ENCODE peak calls at places on chromosome 22, in seven cellular contexts. I is hepatocyte; W is coronary artery; O is EL; L is CD8-positive, alpha-beta T cell; Y is left lobe of liver; B is stimulated activated CD4-positive, alpha-beta T cell treated with anti-CD3 and anti-CD28 coated beads, Interleukin-4, amount 100 ng/mL, for 48 hours. N is an unnamed sample.

GRCh38 chr22:19913337-19913936 is 28.1 kb upstream of the COMT start:
- DNase-seq in O (no peak), L (no peak), Y (no peak), W (no peak), I (no peak), B (no peak), N (no peak)

GRCh38 chr22:32661296-32661695 is 140.2 kb upstream of the TIMP3 start:
- DNase-seq in Y (no peak), O (peak; percentile 92), W (no peak), I (peak; percentile 24), B (no peak), L (no peak), N (peak; percentile 65)

GRCh38 chr22:18119409-18120110 is 9.0 kb downstream of the TUBA8 start:
- DNase-seq in O (no peak), W (no peak), Y (no peak), B (no peak), I (no peak), L (no peak), N (no peak)

GRCh38 chr22:23093090-23093788 is 22.9 kb downstream of the GNAZ start:
- DNase-seq in B (no peak), Y (no peak), O (no peak), W (no peak), I (no peak), L (no peak), N (no peak)

GRCh38 chr22:45631140-45631539 is 40.5 kb upstream of the ATXN10 start:
- DNase-seq in I (no peak), O (no peak), Y (no peak), B (no peak), L (no peak), W (no peak), N (peak; percentile 54)

GRCh38 chr22:17831527-17832251 is 57.4 kb upstream of the BID start:
- DNase-seq in I (no peak), Y (no peak), B (no peak), O (no peak), W (no peak), L (no peak), N (peak; percentile 42)

GRCh38 chr22:31923166-31923565 is 21.2 kb upstream of the YWHAH start:
- DNase-seq in Y (no peak), I (no peak), O (no peak), W (no peak), L (no peak), B (no peak), N (peak; percentile 74)

GRCh38 chr22:36727110-36727509 is 23.6 kb upstream of the CACNG2 start:
- DNase-seq in L (no peak), O (no peak), Y (peak; percentile 12), B (no peak), W (peak; percentile 45), I (no peak), N (no peak)

GRCh38 chr22:26134654-26135330 is 34.5 kb upstream of the SEZ6L start:
- DNase-seq in B (no peak), Y (no peak), W (no peak), I (peak; percentile 6), L (no peak), O (peak; percentile 4), N (no peak)

GRCh38 chr22:37156686-37157435 is 7.1 kb upstream of the IL2RB start:
- DNase-seq in W (no peak), I (no peak), L (no peak), Y (no peak), O (no peak), B (no peak), N (no peak)

GRCh38 chr22:46025973-46026906 is 49.3 kb upstream of the WNT7B start:
- DNase-seq in O (no peak), B (no peak), Y (peak; percentile 41), L (no peak), W (peak; percentile 70), I (no peak), N (peak; percentile 18)

GRCh38 chr22:46024136-46024840 is 47.3 kb upstream of the WNT7B start:
- DNase-seq in B (no peak), I (no peak), W (peak; percentile 59), L (no peak), O (no peak), Y (no peak), N (peak; percentile 43)

GRCh38 chr22:23117275-23117674 is 24.5 kb downstream of the RSPH14 start:
- DNase-seq in I (no peak), W (no peak), B (no peak), L (no peak), O (no peak), Y (no peak), N (no peak)

GRCh38 chr22:25726241-25726640 is 15.7 kb upstream of the MYO18B start:
- DNase-seq in W (no peak), Y (no peak), O (no peak), L (no peak), B (no peak), I (no peak), N (no peak)

GRCh38 chr22:49203863-49204598 is 623.6 kb downstream of the BRD1 start:
- DNase-seq in B (no peak), O (no peak), W (peak; percentile 40), Y (peak; percentile 36), L (no peak), I (no peak), N (peak; percentile 11)

GRCh38 chr22:38981005-38981658 is 1.0 kb upstream of the APOBEC3B start:
- DNase-seq in O (peak; percentile 33), L (no peak), I (peak; percentile 79), Y (no peak), B (no peak), W (no peak), N (no peak)

GRCh38 chr22:20437253-20438065 is at the start of gene SCARF2:
- DNase-seq in L (no peak), O (peak; percentile 71), W (no peak), B (no peak), Y (no peak), I (peak; percentile 86), N (no peak)

GRCh38 chr22:19039796-19040580 is 82.2 kb downstream of the DGCR2 start:
- DNase-seq in I (no peak), Y (peak; percentile 36), B (no peak), O (no peak), L (no peak), W (no peak), N (no peak)

GRCh38 chr22:19069451-19069850 is 52.8 kb downstream of the DGCR2 start:
- DNase-seq in Y (no peak), I (no peak), B (no peak), W (no peak), O (no peak), L (no peak), N (no peak)

GRCh38 chr22:50148991-50149721 is 21.4 kb upstream of the PANX2 start:
- DNase-seq in O (peak; percentile 64), I (peak; percentile 77), L (peak; percentile 59), Y (peak; percentile 75), B (peak; percentile 61), W (peak; percentile 66), N (no peak)

GRCh38 chr22:28009272-28009827 is 90.3 kb upstream of the PITPNB start:
- DNase-seq in Y (peak; percentile 75), W (peak; percentile 79), O (peak; percentile 81), L (peak; percentile 66), I (peak; percentile 91), B (peak; percentile 66), N (peak; percentile 80)

GRCh38 chr22:31618057-31618456 is 44.0 kb downstream of the PISD start:
- DNase-seq in W (no peak), Y (no peak), L (no peak), B (no peak), O (no peak), I (no peak), N (no peak)

GRCh38 chr22:27617214-27617881 is 184.2 kb downstream of the MN1 start:
- DNase-seq in O (no peak), Y (no peak), W (no peak), L (no peak), B (no peak), I (no peak), N (no peak)

GRCh38 chr22:39748877-39749276 is 144.7 kb downstream of the ENTHD1 start:
- DNase-seq in O (peak; percentile 30), L (no peak), Y (no peak), I (no peak), B (no peak), W (no peak), N (no peak)

GRCh38 chr22:47174671-47175111 is 412.2 kb downstream of the TBC1D22A start:
- DNase-seq in L (no peak), O (no peak), Y (peak; percentile 40), W (peak; percentile 68), B (no peak), I (no peak), N (peak; percentile 9)

GRCh38 chr22:27987557-27987956 is 68.5 kb upstream of the PITPNB start:
- DNase-seq in O (peak; percentile 98), W (peak; percentile 43), I (no peak), L (no peak), Y (no peak), B (no peak), N (peak; percentile 6)

GRCh38 chr22:38132136-38132535 is 21.7 kb upstream of the BAIAP2L2 start:
- DNase-seq in L (no peak), O (no peak), W (no peak), Y (no peak), B (no peak), I (no peak), N (peak; percentile 43)

GRCh38 chr22:35409783-35410662 is 10.1 kb downstream of the MCM5 start:
- DNase-seq in O (no peak), B (no peak), I (no peak), Y (no peak), W (no peak), L (no peak), N (no peak)

GRCh38 chr22:48366056-48366455 is 1461.6 kb downstream of the BRD1 start:
- DNase-seq in Y (peak; percentile 16), L (no peak), W (peak; percentile 57), I (no peak), B (no peak), O (no peak), N (peak; percentile 49)

GRCh38 chr22:22047266-22047665 is 64.7 kb upstream of the TOP3B start:
- DNase-seq in B (no peak), O (no peak), W (no peak), Y (no peak), L (no peak), I (no peak), N (no peak)

GRCh38 chr22:21984793-21985192 is 2.2 kb upstream of the TOP3B start:
- DNase-seq in L (no peak), I (peak; percentile 34), Y (no peak), W (no peak), O (peak; percentile 30), B (no peak), N (no peak)

N was measured in tibial artery.